ENCODE peak calls at places on chromosomes 5 and 9, in seven cellular contexts. O is AG20443, U is WERI-Rb-1, B is NCI-H1105, Z is NCI-H1694, L is RCC 7860, S is lower leg skin. E is an unnamed sample.

GRCh38 chr9:135681161-135681560 is 18.1 kb downstream of the LCN9 start:
- DNase-seq in O (no peak), U (no peak), B (no peak), Z (no peak), L (no peak), S (no peak), E (no peak)

GRCh38 chr9:68533678-68534077 is 7.0 kb downstream of the TMEM252 start:
- DNase-seq in O (no peak), U (peak; percentile 67), B (no peak), Z (peak; percentile 26), L (no peak), S (no peak), E (no peak)

GRCh38 chr5:92518318-92518913 is 1062.6 kb downstream of the NR2F1-AS1 start:
- DNase-seq in O (peak; percentile 51), U (no peak), B (no peak), Z (no peak), L (peak; percentile 19), S (no peak), E (no peak)

GRCh38 chr5:35771321-35771720 is 85.4 kb upstream of the IL7R start:
- DNase-seq in O (peak; percentile 38), U (no peak), B (no peak), Z (no peak), L (no peak), S (no peak), E (no peak)

GRCh38 chr9:91777437-91777836 is 172.6 kb downstream of the ROR2 start:
- DNase-seq in O (peak; percentile 74), U (no peak), B (no peak), Z (no peak), L (no peak), S (no peak), E (no peak)

GRCh38 chr5:120405923-120406322 is 58.2 kb upstream of the PRR16 start:
- DNase-seq in O (no peak), U (no peak), B (no peak), Z (no peak), L (peak; percentile 76), S (no peak), E (no peak)

GRCh38 chr9:21576331-21577189 is 94.4 kb upstream of the IFNE start:
- DNase-seq in O (peak; percentile 82), U (no peak), B (no peak), Z (no peak), L (peak; percentile 90), S (no peak), E (no peak)

GRCh38 chr5:94785111-94785510 is 166.6 kb downstream of the SLF1 start:
- DNase-seq in O (no peak), U (no peak), B (no peak), Z (no peak), L (no peak), S (no peak), E (no peak)

GRCh38 chr9:82424599-82424998 is 436.0 kb downstream of the SPATA31D1 start:
- DNase-seq in O (no peak), U (no peak), B (no peak), Z (no peak), L (no peak), S (no peak), E (no peak)

GRCh38 chr5:133341915-133342710 is 270.2 kb downstream of the FSTL4 start:
- DNase-seq in O (no peak), U (no peak), B (no peak), Z (no peak), L (no peak), S (no peak), E (no peak)

GRCh38 chr9:124291801-124292396 is 34.1 kb downstream of the NEK6 start:
- DNase-seq in O (no peak), U (no peak), B (no peak), Z (no peak), L (peak; percentile 7), S (no peak), E (no peak)

GRCh38 chr9:8070779-8071444 is 271.3 kb upstream of the DMAC1 start:
- DNase-seq in O (no peak), U (no peak), B (no peak), Z (no peak), L (no peak), S (no peak), E (no peak)

GRCh38 chr5:172005708-172006377 is 595 bp downstream of the FBXW11 start:
- DNase-seq in O (peak; percentile 22), U (peak; percentile 26), B (no peak), Z (no peak), L (no peak), S (no peak), E (no peak)

GRCh38 chr9:92728831-92729734 is 35.5 kb downstream of the BICD2 start:
- DNase-seq in O (peak; percentile 46), U (peak; percentile 75), B (no peak), Z (no peak), L (no peak), S (no peak), E (no peak)

GRCh38 chr5:89105836-89106235 is 222.9 kb upstream of the MEF2C start:
- DNase-seq in O (no peak), U (no peak), B (no peak), Z (no peak), L (peak; percentile 46), S (no peak), E (no peak)

GRCh38 chr9:127130661-127131538 is 8.5 kb upstream of the ANGPTL2 start:
- DNase-seq in O (peak; percentile 87), U (peak; percentile 74), B (no peak), Z (peak; percentile 89), L (no peak), S (peak; percentile 73), E (peak; percentile 83)

GRCh38 chr5:145825751-145826180 is 9.4 kb downstream of the PRELID2 start:
- DNase-seq in O (peak; percentile 38), U (no peak), B (peak; percentile 10), Z (peak; percentile 61), L (peak; percentile 54), S (no peak), E (peak; percentile 2)

E was measured in NCI-H510A.